ENCODE peak calls at places on chromosome 4, in four cellular contexts. One of them, this sample, is unnamed.

GRCh38 chr4:152045781-152046571 is 285.2 kb upstream of the GATB start:
- DNase-seq in B cell: peak
- DNase-seq in KG1: no peak
- DNase-seq in esophagus muscularis mucosa: peak
- DNase-seq in this sample: no peak

GRCh38 chr4:170423137-170423536 is 333.4 kb upstream of the AADAT start:
- DNase-seq in B cell: no peak
- DNase-seq in KG1: no peak
- DNase-seq in esophagus muscularis mucosa: no peak
- DNase-seq in this sample: no peak

GRCh38 chr4:96776922-96777510 is 937.1 kb downstream of the PDHA2 start:
- DNase-seq in B cell: no peak
- DNase-seq in KG1: no peak
- DNase-seq in esophagus muscularis mucosa: no peak
- DNase-seq in this sample: no peak

GRCh38 chr4:2082118-2082517 is 23.0 kb downstream of the NAT8L start:
- DNase-seq in B cell: no peak
- DNase-seq in KG1: no peak
- DNase-seq in esophagus muscularis mucosa: no peak
- DNase-seq in this sample: no peak

GRCh38 chr4:2261110-2261852 is 628 bp downstream of the MXD4 start:
- DNase-seq in B cell: peak
- DNase-seq in KG1: no peak
- DNase-seq in esophagus muscularis mucosa: no peak
- DNase-seq in this sample: no peak

GRCh38 chr4:114729339-114729738 is 130.7 kb downstream of the UGT8 start:
- DNase-seq in B cell: no peak
- DNase-seq in KG1: no peak
- DNase-seq in esophagus muscularis mucosa: no peak
- DNase-seq in this sample: no peak

GRCh38 chr4:40675166-40675565 is 45.5 kb upstream of the RBM47 start:
- DNase-seq in B cell: no peak
- DNase-seq in KG1: no peak
- DNase-seq in esophagus muscularis mucosa: no peak
- DNase-seq in this sample: no peak

GRCh38 chr4:128571747-128572146 is 237.8 kb upstream of the JADE1 start:
- DNase-seq in B cell: no peak
- DNase-seq in KG1: no peak
- DNase-seq in esophagus muscularis mucosa: no peak
- DNase-seq in this sample: no peak

GRCh38 chr4:109560687-109561452 is 824 bp downstream of the MCUB start:
- DNase-seq in B cell: peak
- DNase-seq in KG1: peak
- DNase-seq in esophagus muscularis mucosa: no peak
- DNase-seq in this sample: peak